ENCODE peak calls at places on chromosomes 16 and 17, in nine cellular contexts. N, K, X, M, Y, S, D, H and B are unnamed samples.

GRCh38 chr17:55654015-55654414 is 68.6 kb downstream of the TMEM100 start:
- DNase-seq in D (no peak), Y (no peak), K (no peak), S (peak), X (no peak), M (no peak), H (no peak), N (no peak), B (no peak)

GRCh38 chr16:49890876-49891275 is 35.0 kb upstream of the ZNF423 start:
- DNase-seq in N (no peak), Y (peak), K (peak), M (no peak), D (no peak), X (peak), S (peak), H (peak), B (no peak)

GRCh38 chr16:85004587-85005205 is 6.6 kb downstream of the ZDHHC7 start:
- DNase-seq in Y (no peak), N (no peak), S (no peak), D (peak), X (peak), M (no peak), H (no peak), K (peak), B (no peak)

GRCh38 chr16:89123831-89124100 is 30.1 kb downstream of the ACSF3 start:
- DNase-seq in S (no peak), M (no peak), Y (no peak), D (no peak), N (no peak), H (no peak), K (no peak), X (no peak), B (no peak)

GRCh38 chr16:1899641-1900451 is 18.4 kb downstream of the HS3ST6 start:
- DNase-seq in H (no peak), K (peak), S (no peak), N (no peak), D (no peak), M (no peak), X (no peak), Y (peak), B (no peak)

GRCh38 chr17:20924306-20924705 is 118.5 kb downstream of the USP22 start:
- DNase-seq in D (no peak), Y (no peak), M (no peak), X (no peak), S (no peak), K (no peak), H (no peak), N (no peak), B (no peak)

GRCh38 chr17:63834431-63835166 is 7.1 kb upstream of the FTSJ3 start:
- DNase-seq in Y (no peak), H (peak), N (no peak), K (peak), M (no peak), S (peak), D (peak), X (peak), B (no peak)

GRCh38 chr16:9308300-9309209 is 217.1 kb downstream of the HAPSTR1 start:
- DNase-seq in H (no peak), K (no peak), S (no peak), X (no peak), M (peak), D (no peak), N (no peak), Y (peak), B (no peak)

GRCh38 chr16:67537270-67537635 is 8.6 kb downstream of the RIPOR1 start:
- DNase-seq in H (peak), K (peak), Y (peak), S (peak), N (no peak), X (peak), D (no peak), M (peak), B (no peak)

GRCh38 chr17:30933966-30934365 is 12.2 kb downstream of the ADAP2 start:
- DNase-seq in S (no peak), D (no peak), M (no peak), H (no peak), Y (no peak), K (no peak), N (no peak), X (no peak), B (no peak)

GRCh38 chr16:24009955-24010354 is 174.2 kb downstream of the PRKCB start:
- DNase-seq in X (no peak), N (no peak), M (no peak), S (no peak), K (no peak), Y (no peak), D (no peak), H (no peak), B (no peak)

GRCh38 chr16:23254338-23254737 is 47.8 kb upstream of the SCNN1B start:
- DNase-seq in S (peak), D (peak), Y (no peak), M (no peak), X (peak), H (peak), N (no peak), K (peak), B (no peak)

GRCh38 chr17:39581071-39581831 is 26.5 kb downstream of the NEUROD2 start:
- DNase-seq in S (no peak), D (no peak), Y (no peak), X (no peak), K (no peak), M (no peak), H (no peak), N (no peak), B (no peak)

GRCh38 chr16:11047057-11047456 is 102.7 kb downstream of the CLEC16A start:
- DNase-seq in M (peak), K (no peak), X (peak), N (peak), Y (no peak), S (no peak), D (no peak), H (no peak), B (no peak)

GRCh38 chr17:12959441-12959840 is 58.4 kb downstream of the ELAC2 start:
- DNase-seq in X (peak), N (no peak), S (no peak), H (no peak), D (peak), M (no peak), K (no peak), Y (no peak), B (no peak)

GRCh38 chr17:48997827-48998556 is 807 bp downstream of the IGF2BP1 start:
- DNase-seq in Y (no peak), M (no peak), N (peak), D (no peak), X (no peak), S (no peak), K (peak), H (peak), B (no peak)

GRCh38 chr17:72162569-72162968 is 41.7 kb downstream of the SOX9 start:
- DNase-seq in X (no peak), H (no peak), N (no peak), M (no peak), S (no peak), K (no peak), Y (no peak), D (no peak), B (no peak)

GRCh38 chr17:34979650-34980352 is 511 bp upstream of the LIG3 start:
- DNase-seq in K (peak), Y (no peak), H (peak), D (no peak), N (no peak), X (peak), M (no peak), S (no peak), B (no peak)

GRCh38 chr16:15899538-15900100 is 11.2 kb upstream of the CEP20 start:
- DNase-seq in M (no peak), N (no peak), Y (peak), K (peak), H (no peak), D (peak), X (peak), S (no peak), B (peak)

GRCh38 chr17:70024253-70024652 is 50.8 kb upstream of the KCNJ16 start:
- DNase-seq in H (no peak), D (no peak), Y (no peak), N (no peak), K (no peak), X (no peak), S (no peak), M (no peak), B (no peak)

GRCh38 chr16:27365142-27366089 is 36.6 kb upstream of the IL21R start:
- DNase-seq in S (no peak), Y (no peak), X (peak), D (peak), K (no peak), N (no peak), M (no peak), H (no peak), B (no peak)

GRCh38 chr17:10725262-10725661 is 4.6 kb downstream of the TMEM220 start:
- DNase-seq in S (no peak), H (no peak), K (no peak), D (no peak), Y (no peak), X (no peak), M (peak), N (no peak), B (no peak)

GRCh38 chr17:63433746-63434591 is 12.1 kb downstream of the CYB561 start:
- DNase-seq in K (peak), M (peak), S (no peak), Y (peak), X (peak), N (peak), D (peak), H (no peak), B (peak)

GRCh38 chr17:53626286-53626685 is 196.4 kb upstream of the KIF2B start:
- DNase-seq in Y (no peak), K (peak), M (no peak), N (no peak), H (no peak), D (no peak), S (no peak), X (peak), B (no peak)

GRCh38 chr17:75642221-75643032 is 9.2 kb downstream of the SMIM5 start:
- DNase-seq in Y (peak), D (no peak), X (no peak), K (peak), M (no peak), S (no peak), H (no peak), N (no peak), B (no peak)

GRCh38 chr16:52976539-52977167 is 76.0 kb downstream of the CHD9NB start:
- DNase-seq in X (peak), K (peak), D (peak), H (peak), M (no peak), N (no peak), S (peak), Y (no peak), B (no peak)

GRCh38 chr16:6018848-6019489 is 921.4 kb upstream of the EEF2KMT start:
- DNase-seq in S (peak), D (no peak), K (no peak), H (peak), Y (no peak), N (no peak), X (no peak), M (no peak), B (no peak)

GRCh38 chr17:58968662-58969061 is 138.0 kb downstream of the TRIM37 start:
- DNase-seq in M (no peak), D (no peak), H (peak), N (no peak), K (no peak), S (no peak), Y (no peak), X (no peak), B (no peak)

GRCh38 chr17:13410874-13411273 is 190.9 kb downstream of the HS3ST3A1 start:
- DNase-seq in N (no peak), X (peak), D (no peak), K (peak), H (no peak), M (no peak), Y (no peak), S (no peak), B (no peak)

GRCh38 chr17:31096106-31096436 is 1.3 kb downstream of the NF1 start:
- DNase-seq in M (no peak), D (no peak), H (peak), S (peak), K (no peak), N (no peak), X (no peak), Y (no peak), B (no peak)

GRCh38 chr16:55495616-55496289 is 13.1 kb upstream of the LPCAT2 start:
- DNase-seq in M (peak), K (peak), D (peak), N (no peak), X (peak), H (peak), Y (peak), S (no peak), B (no peak)

GRCh38 chr17:40485851-40486512 is 15.4 kb downstream of the TNS4 start:
- DNase-seq in N (no peak), X (peak), K (peak), S (no peak), M (no peak), D (peak), H (no peak), Y (no peak), B (peak)

GRCh38 chr17:76467366-76467765 is at the start of gene AANAT:
- DNase-seq in X (no peak), D (no peak), Y (no peak), K (peak), M (no peak), N (no peak), H (no peak), S (no peak), B (no peak)

GRCh38 chr17:38789185-38789584 is 10.2 kb downstream of the PIP4K2B start:
- DNase-seq in H (peak), M (no peak), K (no peak), D (no peak), S (no peak), Y (no peak), X (peak), N (no peak), B (no peak)

GRCh38 chr16:14528306-14528948 is 101.6 kb downstream of the PARN start:
- DNase-seq in D (no peak), N (no peak), H (no peak), S (no peak), K (no peak), Y (no peak), M (no peak), X (no peak), B (no peak)

GRCh38 chr17:35170968-35171771 is 23.0 kb downstream of the SLC35G3 start:
- DNase-seq in H (no peak), K (no peak), N (peak), X (peak), D (no peak), S (no peak), M (peak), Y (no peak), B (no peak)

GRCh38 chr16:86229866-86230656 is 280.3 kb upstream of the FOXF1 start:
- DNase-seq in N (peak), X (no peak), M (peak), Y (no peak), S (no peak), H (no peak), D (no peak), K (no peak), B (no peak)

DNA sequence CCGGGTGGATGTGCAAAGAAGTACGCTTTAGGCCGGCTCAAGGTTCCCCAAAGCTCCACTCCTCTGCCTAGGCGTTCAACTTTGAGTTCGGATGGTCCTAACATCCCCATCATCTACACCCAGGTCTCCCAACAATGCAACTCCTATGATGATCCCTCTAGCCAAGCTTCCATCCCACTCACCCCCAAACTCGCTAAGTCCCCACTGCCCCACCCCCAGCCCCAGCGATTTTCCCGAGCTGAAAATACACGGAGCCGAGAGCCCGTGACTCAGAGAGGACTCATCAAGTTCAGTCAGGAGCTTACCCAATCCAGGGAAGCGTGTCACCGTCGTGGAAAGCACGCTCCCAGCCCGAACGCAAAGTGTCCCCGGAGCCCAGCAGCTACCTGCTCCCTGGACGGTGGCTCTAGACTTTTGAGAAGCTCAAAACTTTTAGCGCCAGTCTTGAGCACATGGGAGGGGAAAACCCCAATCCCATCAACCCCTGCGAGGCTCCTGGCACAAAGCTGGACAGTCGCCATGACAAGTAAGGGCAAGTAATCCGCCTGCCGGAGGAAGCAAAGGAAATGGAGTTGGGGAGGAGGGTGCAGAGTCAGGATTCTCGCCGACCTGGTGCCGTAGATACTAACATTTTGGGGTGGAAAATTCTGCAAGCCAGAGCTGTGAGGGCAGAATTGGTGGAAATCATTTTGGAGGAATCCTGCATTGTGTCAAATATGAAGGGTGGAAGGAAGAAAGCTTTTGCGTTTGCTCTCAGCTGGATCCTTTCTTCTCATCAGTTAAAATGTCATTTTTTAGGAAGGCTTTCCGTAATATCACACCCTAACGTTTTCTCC is at the start of gene TP53:
- DNase-seq in D (peak), M (peak), S (peak), K (no peak), X (peak), N (peak), Y (peak), H (peak), B (peak)
- TF ChIP-seq CTCF in D (peak), M (no peak), S (no peak), K (no peak), X (no peak), N (no peak), Y (no peak), H (no peak), B (no peak)

GRCh38 chr16:57956924-57957323 is 14.0 kb downstream of the CNGB1 start:
- DNase-seq in M (no peak), X (no peak), K (peak), Y (no peak), D (no peak), H (no peak), N (no peak), S (no peak), B (no peak)
- TF ChIP-seq CTCF in M (no peak), X (no peak), K (no peak), Y (no peak), D (no peak), H (no peak), N (no peak), S (no peak), B (no peak)

GRCh38 chr16:78458588-78458987 is 359.1 kb downstream of the WWOX start:
- DNase-seq in H (peak), X (no peak), Y (no peak), M (no peak), S (no peak), N (no peak), D (no peak), K (no peak), B (no peak)
- TF ChIP-seq CTCF in H (peak), X (no peak), Y (no peak), M (no peak), S (no peak), N (no peak), D (no peak), K (no peak), B (no peak)

DNA sequence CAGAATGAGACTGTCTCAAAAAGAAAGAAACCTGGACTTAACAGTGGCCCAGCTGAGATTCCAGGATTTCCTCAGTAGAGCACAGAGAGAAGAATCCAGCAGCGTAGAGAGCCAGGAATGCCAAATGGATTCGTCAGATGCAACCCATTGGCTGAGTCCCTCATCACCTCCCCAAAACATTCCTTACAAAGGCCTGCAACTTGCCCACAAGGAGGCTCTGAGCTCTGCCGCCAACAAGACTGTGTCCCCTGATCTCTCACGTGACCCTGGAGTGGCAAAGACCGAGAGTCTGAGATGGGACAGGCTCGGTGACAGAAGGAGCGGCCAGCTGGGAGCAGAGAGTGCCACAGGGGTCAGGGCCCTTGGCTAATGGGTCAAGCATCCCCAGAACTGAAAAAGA is 6.9 kb upstream of the CHMP6 start:
- DNase-seq in D (peak), Y (no peak), K (peak), X (peak), S (peak), H (peak), N (peak), M (no peak), B (no peak)
- TF ChIP-seq CTCF in D (peak), Y (no peak), K (peak), X (peak), S (peak), H (peak), N (no peak), M (no peak), B (no peak)

GRCh38 chr16:81516478-81517149 is 72.0 kb downstream of the CMIP start:
- DNase-seq in M (no peak), H (no peak), K (peak), N (no peak), D (no peak), X (peak), Y (no peak), S (no peak), B (no peak)
- TF ChIP-seq CTCF in M (no peak), H (no peak), K (no peak), N (no peak), D (no peak), X (no peak), Y (no peak), S (no peak), B (no peak)

GRCh38 chr17:80479246-80479566 is 2.8 kb upstream of the NPTX1 start:
- DNase-seq in H (no peak), Y (no peak), S (no peak), N (no peak), K (no peak), M (no peak), X (no peak), D (no peak), B (no peak)

GRCh38 chr17:80476877-80477646 is 655 bp upstream of the NPTX1 start:
- DNase-seq in K (no peak), X (no peak), H (no peak), S (no peak), M (no peak), Y (no peak), N (no peak), D (no peak), B (no peak)

GRCh38 chr17:80477647-80478478 is 1.5 kb upstream of the NPTX1 start:
- DNase-seq in M (no peak), Y (no peak), K (peak), D (peak), S (peak), N (no peak), H (peak), X (peak), B (no peak)

GRCh38 chr17:80480248-80480647 is 3.8 kb upstream of the NPTX1 start:
- DNase-seq in H (no peak), X (no peak), M (no peak), D (no peak), S (no peak), N (no peak), Y (no peak), K (no peak), B (no peak)

GRCh38 chr17:80478487-80479245 is 2.3 kb upstream of the NPTX1 start:
- DNase-seq in S (no peak), D (no peak), H (peak), X (no peak), M (no peak), N (no peak), K (no peak), Y (no peak), B (no peak)
- TF ChIP-seq CTCF in S (no peak), D (no peak), H (no peak), X (no peak), M (no peak), N (no peak), K (no peak), Y (no peak), B (no peak)

GRCh38 chr16:12558641-12559040 is 245.0 kb downstream of the CPPED1 start:
- DNase-seq in N (no peak), X (no peak), H (peak), S (no peak), K (no peak), D (no peak), M (no peak), Y (no peak), B (no peak)
- TF ChIP-seq CTCF in N (no peak), X (no peak), H (peak), S (no peak), K (no peak), D (no peak), M (no peak), Y (no peak), B (no peak)